ENCODE peak calls at places on chromosome 4, in seven cellular contexts. M is H1, Y is SK-N-SH, S is HCT116, F is K562, B is HepG2, E is GM12878. P is an unnamed sample.

GRCh38 chr4:153296424-153296823 is 48.1 kb upstream of the MND1 start:
- DNase-seq in M (no peak), Y (no peak), S (no peak), F (no peak), B (no peak), E (no peak), P (peak)

GRCh38 chr4:94455081-94455480 is 3.3 kb downstream of the PDLIM5 start:
- DNase-seq in M (no peak), Y (no peak), S (no peak), F (no peak), B (peak), E (no peak), P (no peak)

GRCh38 chr4:38449506-38450174 is 214.4 kb upstream of the KLF3 start:
- DNase-seq in M (no peak), Y (no peak), S (no peak), F (no peak), B (peak), E (no peak), P (no peak)

GRCh38 chr4:76105652-76106051 is 31.1 kb downstream of the ART3 start:
- DNase-seq in M (no peak), Y (no peak), S (no peak), F (no peak), B (no peak), E (no peak), P (no peak)

GRCh38 chr4:168634276-168634802 is 137.5 kb downstream of the PALLD start:
- DNase-seq in M (no peak), Y (no peak), S (no peak), F (no peak), B (no peak), E (no peak), P (no peak)

GRCh38 chr4:110865611-110866254 is 242.9 kb upstream of the PITX2 start:
- DNase-seq in M (no peak), Y (no peak), S (no peak), F (no peak), B (no peak), E (no peak), P (no peak)

GRCh38 chr4:186765138-186765537 is 41.5 kb upstream of the FAT1 start:
- DNase-seq in M (peak), Y (no peak), S (peak), F (peak), B (peak), E (no peak), P (no peak)

GRCh38 chr4:118352843-118353373 is at the start of gene PRSS12:
- DNase-seq in M (peak), Y (peak), S (peak), F (peak), B (peak), E (no peak), P (no peak)

GRCh38 chr4:69124941-69125340 is 28.7 kb downstream of the UGT2B7 start:
- DNase-seq in M (no peak), Y (no peak), S (no peak), F (no peak), B (no peak), E (no peak), P (no peak)

GRCh38 chr4:132710971-132711370 is 438.1 kb upstream of the PCDH10 start:
- DNase-seq in M (no peak), Y (no peak), S (no peak), F (no peak), B (no peak), E (no peak), P (no peak)

GRCh38 chr4:46839128-46839527 is 69.9 kb downstream of the COX7B2 start:
- DNase-seq in M (no peak), Y (no peak), S (no peak), F (no peak), B (no peak), E (no peak), P (no peak)

GRCh38 chr4:66906314-66906713 is 639.0 kb downstream of the CENPC start:
- DNase-seq in M (no peak), Y (no peak), S (no peak), F (no peak), B (no peak), E (no peak), P (no peak)

GRCh38 chr4:20456416-20456815 is 204.7 kb downstream of the SLIT2 start:
- DNase-seq in M (no peak), Y (no peak), S (no peak), F (no peak), B (no peak), E (no peak), P (no peak)

GRCh38 chr4:57490520-57490919 is 380.3 kb upstream of the IGFBP7 start:
- DNase-seq in M (no peak), Y (no peak), S (no peak), F (no peak), B (no peak), E (no peak), P (no peak)

GRCh38 chr4:13267091-13267490 is 217.0 kb downstream of the RAB28 start:
- DNase-seq in M (no peak), Y (no peak), S (no peak), F (no peak), B (no peak), E (no peak), P (no peak)

GRCh38 chr4:169810325-169811323 is 52.9 kb upstream of the HPF1 start:
- DNase-seq in M (no peak), Y (peak), S (peak), F (peak), B (peak), E (peak), P (peak)

GRCh38 chr4:74230902-74231499 is 73.1 kb downstream of the MTHFD2L start:
- DNase-seq in M (no peak), Y (no peak), S (no peak), F (no peak), B (no peak), E (no peak), P (peak)

GRCh38 chr4:5545271-5545670 is 163.1 kb downstream of the EVC2 start:
- DNase-seq in M (no peak), Y (no peak), S (no peak), F (no peak), B (no peak), E (no peak), P (no peak)

GRCh38 chr4:145583656-145584055 is 35.5 kb upstream of the MMAA start:
- DNase-seq in M (no peak), Y (no peak), S (no peak), F (no peak), B (no peak), E (no peak), P (no peak)
- TF ChIP-seq JUND in M (no peak), Y (no peak), S (no peak), F (no peak), B (no peak), E (no peak), P (no peak)

GRCh38 chr4:174907508-174907907 is 10.7 kb upstream of the ADAM29 start:
- DNase-seq in M (no peak), Y (no peak), S (no peak), F (no peak), B (no peak), E (no peak), P (no peak)
- TF ChIP-seq JUND in M (no peak), Y (no peak), S (no peak), F (no peak), B (no peak), E (no peak), P (no peak)

GRCh38 chr4:40395166-40395900 is 60.2 kb downstream of the CHRNA9 start:
- DNase-seq in M (no peak), Y (no peak), S (no peak), F (no peak), B (no peak), E (no peak), P (no peak)
- TF ChIP-seq JUND in M (no peak), Y (no peak), S (no peak), F (no peak), B (no peak), E (no peak), P (no peak)

GRCh38 chr4:145189981-145190380 is 9.6 kb upstream of the OTUD4 start:
- DNase-seq in M (no peak), Y (no peak), S (no peak), F (no peak), B (no peak), E (no peak), P (no peak)
- TF ChIP-seq JUND in M (no peak), Y (no peak), S (no peak), F (no peak), B (no peak), E (no peak), P (no peak)